ENCODE peak calls at places on chromosomes 16 and 17, in five cellular contexts. One of them, this sample, is unnamed.

GRCh38 chr16:59356709-59357108 is 622.6 kb upstream of the GOT2 start:
- DNase-seq in choroid plexus epithelial cell: no peak
- DNase-seq in NB4: no peak
- DNase-seq in stomach: no peak
- DNase-seq in breast epithelium: no peak
- DNase-seq in this sample: no peak

GRCh38 chr17:164536-165235 is 16.8 kb downstream of the DOC2B start:
- DNase-seq in choroid plexus epithelial cell: peak
- DNase-seq in NB4: peak
- DNase-seq in stomach: peak
- DNase-seq in breast epithelium: no peak
- DNase-seq in this sample: no peak

GRCh38 chr17:58268774-58269556 is 11.8 kb downstream of the MPO start:
- DNase-seq in choroid plexus epithelial cell: no peak
- DNase-seq in NB4: peak
- DNase-seq in stomach: no peak
- DNase-seq in breast epithelium: no peak
- DNase-seq in this sample: no peak

GRCh38 chr17:27762527-27763305 is 37.6 kb downstream of the NOS2 start:
- DNase-seq in choroid plexus epithelial cell: peak
- DNase-seq in NB4: peak
- DNase-seq in stomach: no peak
- DNase-seq in breast epithelium: no peak
- DNase-seq in this sample: peak

GRCh38 chr16:62253926-62254325 is 217.7 kb upstream of the CDH8 start:
- DNase-seq in choroid plexus epithelial cell: no peak
- DNase-seq in NB4: no peak
- DNase-seq in stomach: no peak
- DNase-seq in breast epithelium: peak
- DNase-seq in this sample: peak

GRCh38 chr17:78558181-78558850 is 18.9 kb downstream of the DNAH17 start:
- DNase-seq in choroid plexus epithelial cell: peak
- DNase-seq in NB4: peak
- DNase-seq in stomach: no peak
- DNase-seq in breast epithelium: no peak
- DNase-seq in this sample: peak

GRCh38 chr17:72766761-72767356 is 325.6 kb downstream of the SLC39A11 start:
- DNase-seq in choroid plexus epithelial cell: no peak
- DNase-seq in NB4: no peak
- DNase-seq in stomach: no peak
- DNase-seq in breast epithelium: no peak
- DNase-seq in this sample: no peak

GRCh38 chr16:56776562-56776961 is 46.6 kb downstream of the NUP93 start:
- DNase-seq in choroid plexus epithelial cell: peak
- DNase-seq in NB4: no peak
- DNase-seq in stomach: peak
- DNase-seq in breast epithelium: peak
- DNase-seq in this sample: peak

GRCh38 chr17:11618861-11619566 is 20.7 kb downstream of the DNAH9 start:
- DNase-seq in choroid plexus epithelial cell: no peak
- DNase-seq in NB4: no peak
- DNase-seq in stomach: peak
- DNase-seq in breast epithelium: peak
- DNase-seq in this sample: no peak

GRCh38 chr16:49986351-49987124 is 38.5 kb upstream of the CNEP1R1 start:
- DNase-seq in choroid plexus epithelial cell: peak
- DNase-seq in NB4: no peak
- DNase-seq in stomach: peak
- DNase-seq in breast epithelium: no peak
- DNase-seq in this sample: no peak

GRCh38 chr17:67105213-67105612 is 60.9 kb downstream of the CACNG1 start:
- DNase-seq in choroid plexus epithelial cell: peak
- DNase-seq in NB4: peak
- DNase-seq in stomach: no peak
- DNase-seq in breast epithelium: no peak
- DNase-seq in this sample: peak

GRCh38 chr17:77374170-77374936 is 233.6 kb downstream of the SEC14L1 start:
- DNase-seq in choroid plexus epithelial cell: peak
- DNase-seq in NB4: peak
- DNase-seq in stomach: peak
- DNase-seq in breast epithelium: peak
- DNase-seq in this sample: no peak

GRCh38 chr16:87017388-87018012 is 299.7 kb downstream of the C16orf95 start:
- DNase-seq in choroid plexus epithelial cell: peak
- DNase-seq in NB4: peak
- DNase-seq in stomach: no peak
- DNase-seq in breast epithelium: no peak
- DNase-seq in this sample: peak
- TF ChIP-seq CTCF in choroid plexus epithelial cell: peak
- TF ChIP-seq CTCF in NB4: peak
- TF ChIP-seq CTCF in stomach: no peak
- TF ChIP-seq CTCF in breast epithelium: no peak
- TF ChIP-seq CTCF in this sample: peak

GRCh38 chr16:4371481-4372314 is at the start of gene VASN:
- DNase-seq in choroid plexus epithelial cell: peak
- DNase-seq in NB4: peak
- DNase-seq in stomach: peak
- DNase-seq in breast epithelium: peak
- DNase-seq in this sample: peak
- H3K4me3 ChIP-seq in choroid plexus epithelial cell: peak
- H3K4me3 ChIP-seq in NB4: peak
- H3K4me3 ChIP-seq in stomach: peak
- H3K4me3 ChIP-seq in breast epithelium: peak
- H3K4me3 ChIP-seq in this sample: peak

GRCh38 chr16:25143898-25144297 is 32.4 kb downstream of the LCMT1 start:
- DNase-seq in choroid plexus epithelial cell: no peak
- DNase-seq in NB4: no peak
- DNase-seq in stomach: no peak
- DNase-seq in breast epithelium: no peak
- DNase-seq in this sample: peak
- TF ChIP-seq CTCF in choroid plexus epithelial cell: peak
- TF ChIP-seq CTCF in NB4: peak
- TF ChIP-seq CTCF in stomach: peak
- TF ChIP-seq CTCF in breast epithelium: no peak
- TF ChIP-seq CTCF in this sample: peak

DNA sequence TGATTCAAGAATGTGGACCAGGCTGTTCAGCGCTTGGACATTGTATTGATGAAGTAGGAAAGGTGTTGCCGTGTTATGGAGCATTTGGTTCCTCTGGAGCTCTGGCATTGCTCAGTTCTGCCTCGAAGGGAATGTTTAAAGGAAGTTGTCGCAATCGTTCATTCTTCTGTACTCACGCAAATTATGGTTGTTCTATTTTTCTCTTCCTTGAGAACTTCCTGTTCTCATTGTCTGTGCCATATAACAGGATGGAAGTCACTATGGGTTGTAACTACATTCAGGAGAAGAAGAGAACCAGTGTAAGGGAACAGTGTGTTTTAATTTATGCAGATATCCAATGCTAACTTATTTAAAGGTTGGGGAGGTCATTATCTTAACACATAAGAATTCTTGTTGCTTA is 13.0 kb downstream of the PCTP start:
- DNase-seq in choroid plexus epithelial cell: peak
- DNase-seq in NB4: peak
- DNase-seq in stomach: no peak
- DNase-seq in breast epithelium: no peak
- DNase-seq in this sample: peak
- H3K4me3 ChIP-seq in choroid plexus epithelial cell: no peak
- H3K4me3 ChIP-seq in NB4: no peak
- H3K4me3 ChIP-seq in stomach: no peak
- H3K4me3 ChIP-seq in breast epithelium: no peak
- H3K4me3 ChIP-seq in this sample: no peak

GRCh38 chr17:38917259-38917658 is 8.2 kb upstream of the LASP1NB start:
- DNase-seq in choroid plexus epithelial cell: no peak
- DNase-seq in NB4: no peak
- DNase-seq in stomach: no peak
- DNase-seq in breast epithelium: no peak
- DNase-seq in this sample: no peak

GRCh38 chr17:38916771-38917170 is 8.6 kb upstream of the LASP1NB start:
- DNase-seq in choroid plexus epithelial cell: no peak
- DNase-seq in NB4: no peak
- DNase-seq in stomach: peak
- DNase-seq in breast epithelium: no peak
- DNase-seq in this sample: no peak

GRCh38 chr17:38915639-38915995 is 9.8 kb upstream of the LASP1NB start:
- DNase-seq in choroid plexus epithelial cell: no peak
- DNase-seq in NB4: no peak
- DNase-seq in stomach: peak
- DNase-seq in breast epithelium: no peak
- DNase-seq in this sample: no peak

GRCh38 chr17:38912221-38912813 is 13.1 kb upstream of the LASP1NB start:
- DNase-seq in choroid plexus epithelial cell: peak
- DNase-seq in NB4: no peak
- DNase-seq in stomach: peak
- DNase-seq in breast epithelium: no peak
- DNase-seq in this sample: no peak

DNA sequence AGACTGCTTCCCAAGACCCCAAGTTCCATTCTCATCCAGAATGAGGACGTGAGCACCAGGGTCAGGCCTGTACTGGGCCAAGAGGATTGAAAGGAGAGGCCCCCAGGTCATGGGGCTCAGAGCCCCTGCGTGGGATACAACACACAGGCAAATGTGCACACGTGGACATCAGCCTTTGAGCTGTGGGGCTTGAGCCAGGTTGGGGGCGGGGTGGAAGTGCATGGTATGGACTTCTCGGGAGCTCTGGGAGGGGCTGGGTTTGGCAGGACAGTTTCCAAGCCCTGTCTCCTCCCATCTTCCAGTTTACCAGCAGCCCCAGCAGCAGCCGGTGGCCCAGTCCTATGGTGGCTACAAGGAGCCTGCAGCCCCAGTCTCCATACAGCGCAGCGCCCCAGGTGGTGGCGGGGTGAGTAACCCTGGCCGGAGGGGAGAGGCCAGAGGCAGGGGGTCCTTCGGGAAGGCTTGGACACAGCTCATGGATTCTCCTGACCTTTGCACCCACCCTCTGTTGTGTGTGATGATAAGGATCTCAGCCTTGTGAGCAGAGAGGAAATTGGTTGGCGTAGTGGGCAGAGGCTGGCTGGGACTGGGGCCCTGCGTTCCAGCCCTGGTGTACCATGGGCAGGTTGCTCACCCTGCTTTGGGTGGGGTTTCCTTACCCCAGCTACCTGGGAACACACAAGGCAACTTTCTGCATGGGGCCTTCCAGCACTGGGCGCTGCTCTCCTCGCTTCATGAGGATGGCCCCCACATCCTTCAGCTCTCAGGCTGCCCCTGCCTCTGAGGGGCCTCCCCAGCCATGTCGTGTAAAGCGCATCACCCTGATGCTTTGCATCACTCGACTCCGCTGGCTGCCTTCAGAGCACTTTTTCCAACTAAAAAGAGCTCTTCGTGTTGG is 10.4 kb upstream of the LASP1NB start:
- DNase-seq in choroid plexus epithelial cell: no peak
- DNase-seq in NB4: no peak
- DNase-seq in stomach: peak
- DNase-seq in breast epithelium: no peak
- DNase-seq in this sample: no peak
- TF ChIP-seq CTCF in choroid plexus epithelial cell: no peak
- TF ChIP-seq CTCF in NB4: no peak
- TF ChIP-seq CTCF in stomach: no peak
- TF ChIP-seq CTCF in breast epithelium: no peak
- TF ChIP-seq CTCF in this sample: no peak

GRCh38 chr17:32828822-32829221 is 48.1 kb downstream of the MYO1D start:
- DNase-seq in choroid plexus epithelial cell: no peak
- DNase-seq in NB4: no peak
- DNase-seq in stomach: no peak
- DNase-seq in breast epithelium: no peak
- DNase-seq in this sample: no peak
- H3K4me3 ChIP-seq in choroid plexus epithelial cell: no peak
- H3K4me3 ChIP-seq in NB4: no peak
- H3K4me3 ChIP-seq in stomach: no peak
- H3K4me3 ChIP-seq in breast epithelium: no peak
- H3K4me3 ChIP-seq in this sample: peak

This sample was measured in epithelial cell of esophagus.